ENCODE peak calls at places on chromosomes 2 and 18, in seven cellular contexts. One of them, this sample, is unnamed.

GRCh38 chr2:62202019-62202722 is 6.3 kb downstream of the B3GNT2 start:
- DNase-seq in GM12878: no peak
- DNase-seq in neural crest cell: no peak
- DNase-seq in fibroblast of pulmonary artery: no peak
- DNase-seq in transverse colon: no peak
- DNase-seq in bronchial epithelial cell: no peak
- DNase-seq in body of pancreas: no peak
- DNase-seq in this sample: peak

GRCh38 chr2:189402932-189403331 is 38.3 kb upstream of the WDR75 start:
- DNase-seq in GM12878: no peak
- DNase-seq in neural crest cell: no peak
- DNase-seq in fibroblast of pulmonary artery: no peak
- DNase-seq in transverse colon: no peak
- DNase-seq in bronchial epithelial cell: peak
- DNase-seq in body of pancreas: no peak
- DNase-seq in this sample: no peak

GRCh38 chr2:85353876-85354285 is 447 bp downstream of the RETSAT start:
- DNase-seq in GM12878: no peak
- DNase-seq in neural crest cell: no peak
- DNase-seq in fibroblast of pulmonary artery: peak
- DNase-seq in transverse colon: peak
- DNase-seq in bronchial epithelial cell: peak
- DNase-seq in body of pancreas: peak
- DNase-seq in this sample: no peak

GRCh38 chr2:168075446-168075845 is 171.9 kb downstream of the STK39 start:
- DNase-seq in GM12878: no peak
- DNase-seq in neural crest cell: no peak
- DNase-seq in fibroblast of pulmonary artery: peak
- DNase-seq in transverse colon: no peak
- DNase-seq in bronchial epithelial cell: peak
- DNase-seq in body of pancreas: no peak
- DNase-seq in this sample: no peak

GRCh38 chr18:32552421-32553030 is 81.8 kb upstream of the GAREM1 start:
- DNase-seq in GM12878: no peak
- DNase-seq in neural crest cell: peak
- DNase-seq in fibroblast of pulmonary artery: peak
- DNase-seq in transverse colon: peak
- DNase-seq in bronchial epithelial cell: peak
- DNase-seq in body of pancreas: peak
- DNase-seq in this sample: peak

GRCh38 chr2:33405180-33406105 is 71.0 kb upstream of the RASGRP3 start:
- DNase-seq in GM12878: no peak
- DNase-seq in neural crest cell: no peak
- DNase-seq in fibroblast of pulmonary artery: no peak
- DNase-seq in transverse colon: no peak
- DNase-seq in bronchial epithelial cell: no peak
- DNase-seq in body of pancreas: no peak
- DNase-seq in this sample: no peak

GRCh38 chr2:41900299-41900698 is 147.5 kb upstream of the PKDCC start:
- DNase-seq in GM12878: no peak
- DNase-seq in neural crest cell: no peak
- DNase-seq in fibroblast of pulmonary artery: no peak
- DNase-seq in transverse colon: no peak
- DNase-seq in bronchial epithelial cell: no peak
- DNase-seq in body of pancreas: no peak
- DNase-seq in this sample: no peak

GRCh38 chr18:7567487-7568425 is 640 bp downstream of the PTPRM start:
- DNase-seq in GM12878: no peak
- DNase-seq in neural crest cell: peak
- DNase-seq in fibroblast of pulmonary artery: peak
- DNase-seq in transverse colon: peak
- DNase-seq in bronchial epithelial cell: peak
- DNase-seq in body of pancreas: peak
- DNase-seq in this sample: peak

GRCh38 chr18:51936115-51936514 is 403.9 kb upstream of the DCC start:
- DNase-seq in GM12878: no peak
- DNase-seq in neural crest cell: no peak
- DNase-seq in fibroblast of pulmonary artery: no peak
- DNase-seq in transverse colon: no peak
- DNase-seq in bronchial epithelial cell: no peak
- DNase-seq in body of pancreas: no peak
- DNase-seq in this sample: no peak

GRCh38 chr2:177429688-177430325 is 37.2 kb downstream of the AGPS start:
- DNase-seq in GM12878: no peak
- DNase-seq in neural crest cell: no peak
- DNase-seq in fibroblast of pulmonary artery: peak
- DNase-seq in transverse colon: no peak
- DNase-seq in bronchial epithelial cell: peak
- DNase-seq in body of pancreas: no peak
- DNase-seq in this sample: no peak

GRCh38 chr2:102615620-102616436 is 3.5 kb upstream of the SLC9A2 start:
- DNase-seq in GM12878: no peak
- DNase-seq in neural crest cell: peak
- DNase-seq in fibroblast of pulmonary artery: peak
- DNase-seq in transverse colon: peak
- DNase-seq in bronchial epithelial cell: peak
- DNase-seq in body of pancreas: peak
- DNase-seq in this sample: peak

GRCh38 chr2:165874445-165875039 is 79.0 kb downstream of the TTC21B start:
- DNase-seq in GM12878: peak
- DNase-seq in neural crest cell: no peak
- DNase-seq in fibroblast of pulmonary artery: peak
- DNase-seq in transverse colon: no peak
- DNase-seq in bronchial epithelial cell: peak
- DNase-seq in body of pancreas: no peak
- DNase-seq in this sample: peak

GRCh38 chr2:54871457-54872103 is 148.1 kb downstream of the EML6 start:
- DNase-seq in GM12878: no peak
- DNase-seq in neural crest cell: no peak
- DNase-seq in fibroblast of pulmonary artery: no peak
- DNase-seq in transverse colon: no peak
- DNase-seq in bronchial epithelial cell: peak
- DNase-seq in body of pancreas: no peak
- DNase-seq in this sample: no peak

GRCh38 chr2:134462791-134463725 is 209.2 kb downstream of the MGAT5 start:
- DNase-seq in GM12878: no peak
- DNase-seq in neural crest cell: no peak
- DNase-seq in fibroblast of pulmonary artery: no peak
- DNase-seq in transverse colon: no peak
- DNase-seq in bronchial epithelial cell: no peak
- DNase-seq in body of pancreas: no peak
- DNase-seq in this sample: no peak

GRCh38 chr18:59954746-59955145 is 55.0 kb downstream of the PMAIP1 start:
- DNase-seq in GM12878: no peak
- DNase-seq in neural crest cell: no peak
- DNase-seq in fibroblast of pulmonary artery: peak
- DNase-seq in transverse colon: no peak
- DNase-seq in bronchial epithelial cell: peak
- DNase-seq in body of pancreas: no peak
- DNase-seq in this sample: no peak

GRCh38 chr2:174686430-174686829 is 77.8 kb downstream of the CHRNA1 start:
- DNase-seq in GM12878: no peak
- DNase-seq in neural crest cell: no peak
- DNase-seq in fibroblast of pulmonary artery: no peak
- DNase-seq in transverse colon: no peak
- DNase-seq in bronchial epithelial cell: no peak
- DNase-seq in body of pancreas: no peak
- DNase-seq in this sample: no peak

GRCh38 chr2:38540580-38541290 is 62.0 kb downstream of the HNRNPLL start:
- DNase-seq in GM12878: no peak
- DNase-seq in neural crest cell: no peak
- DNase-seq in fibroblast of pulmonary artery: no peak
- DNase-seq in transverse colon: peak
- DNase-seq in bronchial epithelial cell: no peak
- DNase-seq in body of pancreas: peak
- DNase-seq in this sample: no peak

GRCh38 chr2:127573771-127574170 is 38.3 kb downstream of the MYO7B start:
- DNase-seq in GM12878: no peak
- DNase-seq in neural crest cell: no peak
- DNase-seq in fibroblast of pulmonary artery: no peak
- DNase-seq in transverse colon: no peak
- DNase-seq in bronchial epithelial cell: no peak
- DNase-seq in body of pancreas: no peak
- DNase-seq in this sample: no peak

GRCh38 chr2:43119303-43119702 is 107.1 kb downstream of the ZFP36L2 start:
- DNase-seq in GM12878: no peak
- DNase-seq in neural crest cell: no peak
- DNase-seq in fibroblast of pulmonary artery: no peak
- DNase-seq in transverse colon: no peak
- DNase-seq in bronchial epithelial cell: no peak
- DNase-seq in body of pancreas: no peak
- DNase-seq in this sample: no peak

DNA sequence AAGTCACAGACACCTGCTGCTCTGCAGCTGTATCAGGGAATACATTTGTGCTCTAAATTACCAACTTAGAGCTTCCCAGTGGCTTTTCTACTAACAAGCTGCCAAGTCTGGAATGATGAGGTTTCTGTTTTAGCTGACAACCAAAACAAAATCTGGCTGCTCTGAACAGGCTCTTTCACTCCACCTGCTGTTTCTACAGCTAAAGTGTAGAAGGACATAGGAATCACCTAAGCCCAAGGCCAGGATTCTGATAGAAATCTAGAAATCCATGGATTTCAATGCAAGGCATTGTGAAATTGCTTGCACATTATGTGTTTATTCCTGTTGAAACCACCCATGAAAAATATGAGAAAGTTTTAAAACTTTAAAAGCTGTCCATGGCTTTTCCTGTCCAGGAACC is 201.2 kb downstream of the SUCLG1 start:
- DNase-seq in GM12878: no peak
- DNase-seq in neural crest cell: no peak
- DNase-seq in fibroblast of pulmonary artery: no peak
- DNase-seq in transverse colon: no peak
- DNase-seq in bronchial epithelial cell: no peak
- DNase-seq in body of pancreas: no peak
- DNase-seq in this sample: no peak
- TF ChIP-seq CTCF in GM12878: no peak
- TF ChIP-seq CTCF in neural crest cell: no peak
- TF ChIP-seq CTCF in fibroblast of pulmonary artery: no peak
- TF ChIP-seq CTCF in transverse colon: no peak
- TF ChIP-seq CTCF in bronchial epithelial cell: no peak
- TF ChIP-seq CTCF in body of pancreas: no peak
- TF ChIP-seq CTCF in this sample: no peak

GRCh38 chr2:158457826-158458616 is 1.3 kb downstream of the PKP4 start:
- DNase-seq in GM12878: no peak
- DNase-seq in neural crest cell: peak
- DNase-seq in fibroblast of pulmonary artery: peak
- DNase-seq in transverse colon: peak
- DNase-seq in bronchial epithelial cell: peak
- DNase-seq in body of pancreas: peak
- DNase-seq in this sample: peak

GRCh38 chr2:158459161-158460003 is 2.6 kb downstream of the PKP4 start:
- DNase-seq in GM12878: no peak
- DNase-seq in neural crest cell: no peak
- DNase-seq in fibroblast of pulmonary artery: peak
- DNase-seq in transverse colon: no peak
- DNase-seq in bronchial epithelial cell: peak
- DNase-seq in body of pancreas: no peak
- DNase-seq in this sample: no peak

GRCh38 chr2:158458617-158458920 is 1.8 kb downstream of the PKP4 start:
- DNase-seq in GM12878: no peak
- DNase-seq in neural crest cell: no peak
- DNase-seq in fibroblast of pulmonary artery: peak
- DNase-seq in transverse colon: no peak
- DNase-seq in bronchial epithelial cell: no peak
- DNase-seq in body of pancreas: no peak
- DNase-seq in this sample: no peak

GRCh38 chr2:158463496-158464095 is 6.8 kb downstream of the PKP4 start:
- DNase-seq in GM12878: no peak
- DNase-seq in neural crest cell: no peak
- DNase-seq in fibroblast of pulmonary artery: peak
- DNase-seq in transverse colon: no peak
- DNase-seq in bronchial epithelial cell: no peak
- DNase-seq in body of pancreas: no peak
- DNase-seq in this sample: no peak

DNA sequence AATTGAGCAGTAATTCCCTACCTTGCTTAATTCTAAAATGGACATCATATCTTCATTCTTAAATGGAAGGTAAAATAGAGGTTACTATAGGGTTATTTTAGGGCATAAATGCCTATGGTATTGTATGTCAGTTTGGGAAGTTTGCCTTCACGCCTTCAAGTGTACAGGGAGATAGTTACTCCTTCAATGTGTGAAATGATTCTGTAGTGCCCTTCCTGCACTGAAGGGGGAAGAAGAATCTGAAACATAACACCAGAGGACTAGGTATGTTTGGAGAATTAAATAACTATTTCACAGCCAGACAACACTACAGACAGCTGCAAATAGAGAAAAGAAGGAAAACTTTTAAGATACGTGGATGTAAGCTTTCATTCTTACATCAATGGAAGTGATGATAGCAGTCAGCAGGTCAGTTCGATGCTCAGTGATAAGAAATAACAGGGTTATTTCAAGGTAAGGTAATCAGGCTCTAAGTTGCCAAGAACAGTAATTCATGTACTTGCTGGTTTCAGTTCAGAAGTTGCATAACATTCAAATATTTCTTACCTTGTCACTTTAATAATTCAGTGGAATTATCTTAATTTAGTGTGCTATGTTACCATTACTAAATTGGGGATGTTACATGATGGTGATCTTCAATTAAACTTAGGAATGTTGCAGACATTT is 4.0 kb downstream of the PKP4 start:
- DNase-seq in GM12878: no peak
- DNase-seq in neural crest cell: no peak
- DNase-seq in fibroblast of pulmonary artery: no peak
- DNase-seq in transverse colon: no peak
- DNase-seq in bronchial epithelial cell: peak
- DNase-seq in body of pancreas: no peak
- DNase-seq in this sample: no peak
- TF ChIP-seq CTCF in GM12878: no peak
- TF ChIP-seq CTCF in neural crest cell: peak
- TF ChIP-seq CTCF in fibroblast of pulmonary artery: peak
- TF ChIP-seq CTCF in transverse colon: no peak
- TF ChIP-seq CTCF in bronchial epithelial cell: no peak
- TF ChIP-seq CTCF in body of pancreas: no peak
- TF ChIP-seq CTCF in this sample: no peak

DNA sequence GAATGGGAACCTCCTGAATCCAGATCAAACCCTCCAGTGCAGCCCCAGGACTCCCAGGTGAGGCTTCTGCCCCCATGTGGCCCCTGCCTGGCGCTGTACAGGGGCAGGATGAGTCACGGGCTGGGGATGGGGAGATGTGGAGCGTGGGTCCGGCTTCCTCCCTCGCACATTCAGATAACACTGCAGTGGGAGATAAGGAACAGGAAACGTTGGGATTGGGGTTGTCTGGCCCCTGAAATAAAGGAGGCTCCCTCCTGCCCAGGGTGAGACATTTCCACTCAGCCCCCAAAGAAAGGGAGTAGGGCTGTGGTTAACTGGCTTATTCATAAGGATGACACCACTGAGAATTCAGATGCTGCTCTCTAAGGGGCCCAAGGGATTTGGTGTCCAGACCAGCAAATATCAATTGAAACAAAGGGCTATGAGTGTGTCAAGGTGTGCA is 30.7 kb downstream of the IGFBP5 start:
- DNase-seq in GM12878: no peak
- DNase-seq in neural crest cell: no peak
- DNase-seq in fibroblast of pulmonary artery: peak
- DNase-seq in transverse colon: no peak
- DNase-seq in bronchial epithelial cell: peak
- DNase-seq in body of pancreas: no peak
- DNase-seq in this sample: no peak
- TF ChIP-seq CTCF in GM12878: no peak
- TF ChIP-seq CTCF in neural crest cell: no peak
- TF ChIP-seq CTCF in fibroblast of pulmonary artery: peak
- TF ChIP-seq CTCF in transverse colon: no peak
- TF ChIP-seq CTCF in bronchial epithelial cell: peak
- TF ChIP-seq CTCF in body of pancreas: no peak
- TF ChIP-seq CTCF in this sample: no peak

GRCh38 chr2:164046040-164046439 is 310.2 kb upstream of the FIGN start:
- DNase-seq in GM12878: no peak
- DNase-seq in neural crest cell: no peak
- DNase-seq in fibroblast of pulmonary artery: no peak
- DNase-seq in transverse colon: no peak
- DNase-seq in bronchial epithelial cell: no peak
- DNase-seq in body of pancreas: no peak
- DNase-seq in this sample: no peak
- TF ChIP-seq CTCF in GM12878: no peak
- TF ChIP-seq CTCF in neural crest cell: no peak
- TF ChIP-seq CTCF in fibroblast of pulmonary artery: no peak
- TF ChIP-seq CTCF in transverse colon: no peak
- TF ChIP-seq CTCF in bronchial epithelial cell: no peak
- TF ChIP-seq CTCF in body of pancreas: no peak
- TF ChIP-seq CTCF in this sample: no peak

This sample was measured in GM20000.